ENCODE peak calls at places on chromosomes 13 and 19, in ten cellular contexts. One of them, this sample, is unnamed.

GRCh38 chr13:23656637-23657036 is 86.4 kb downstream of the TNFRSF19 start:
- DNase-seq in esophagus muscularis mucosa: no peak
- DNase-seq in stimulated activated CD4-positive, alpha-beta T cell treated with anti-CD3 and anti-CD28 coated beads, Interleukin-4, amount 100 ng/mL, for 48 hours: no peak
- DNase-seq in stimulated activated CD8-positive, alpha-beta memory T cell treated with anti-CD3 and anti-CD28 coated beads, Interleukin-4, amount 100 ng/mL, for 48 hours: no peak
- DNase-seq in HCT116: no peak
- DNase-seq in activated CD8-positive, alpha-beta T cell treated with anti-CD3 and anti-CD28 coated beads, Interleukin-2, amount 10 ng/mL, durations not matched to agents 7 days and 5 days: no peak
- DNase-seq in KBM-7: peak
- DNase-seq in dorsolateral prefrontal cortex: no peak
- DNase-seq in amniotic epithelial cell: no peak
- DNase-seq in cerebellar nuclear complex: no peak
- DNase-seq in this sample: no peak

GRCh38 chr19:52735734-52736133 is 890 bp upstream of the ZNF611 start:
- DNase-seq in esophagus muscularis mucosa: no peak
- DNase-seq in stimulated activated CD4-positive, alpha-beta T cell treated with anti-CD3 and anti-CD28 coated beads, Interleukin-4, amount 100 ng/mL, for 48 hours: no peak
- DNase-seq in stimulated activated CD8-positive, alpha-beta memory T cell treated with anti-CD3 and anti-CD28 coated beads, Interleukin-4, amount 100 ng/mL, for 48 hours: no peak
- DNase-seq in HCT116: no peak
- DNase-seq in activated CD8-positive, alpha-beta T cell treated with anti-CD3 and anti-CD28 coated beads, Interleukin-2, amount 10 ng/mL, durations not matched to agents 7 days and 5 days: peak
- DNase-seq in KBM-7: no peak
- DNase-seq in dorsolateral prefrontal cortex: peak
- DNase-seq in amniotic epithelial cell: peak
- DNase-seq in cerebellar nuclear complex: no peak
- DNase-seq in this sample: no peak

GRCh38 chr19:51354103-51354741 is 12.0 kb downstream of the ETFB start:
- DNase-seq in esophagus muscularis mucosa: no peak
- DNase-seq in stimulated activated CD4-positive, alpha-beta T cell treated with anti-CD3 and anti-CD28 coated beads, Interleukin-4, amount 100 ng/mL, for 48 hours: no peak
- DNase-seq in stimulated activated CD8-positive, alpha-beta memory T cell treated with anti-CD3 and anti-CD28 coated beads, Interleukin-4, amount 100 ng/mL, for 48 hours: no peak
- DNase-seq in HCT116: no peak
- DNase-seq in activated CD8-positive, alpha-beta T cell treated with anti-CD3 and anti-CD28 coated beads, Interleukin-2, amount 10 ng/mL, durations not matched to agents 7 days and 5 days: no peak
- DNase-seq in KBM-7: no peak
- DNase-seq in dorsolateral prefrontal cortex: no peak
- DNase-seq in amniotic epithelial cell: peak
- DNase-seq in cerebellar nuclear complex: no peak
- DNase-seq in this sample: no peak

GRCh38 chr19:4635763-4636135 is 3.6 kb upstream of the TNFAIP8L1 start:
- DNase-seq in esophagus muscularis mucosa: no peak
- DNase-seq in stimulated activated CD4-positive, alpha-beta T cell treated with anti-CD3 and anti-CD28 coated beads, Interleukin-4, amount 100 ng/mL, for 48 hours: no peak
- DNase-seq in stimulated activated CD8-positive, alpha-beta memory T cell treated with anti-CD3 and anti-CD28 coated beads, Interleukin-4, amount 100 ng/mL, for 48 hours: no peak
- DNase-seq in HCT116: no peak
- DNase-seq in activated CD8-positive, alpha-beta T cell treated with anti-CD3 and anti-CD28 coated beads, Interleukin-2, amount 10 ng/mL, durations not matched to agents 7 days and 5 days: no peak
- DNase-seq in KBM-7: no peak
- DNase-seq in dorsolateral prefrontal cortex: no peak
- DNase-seq in amniotic epithelial cell: no peak
- DNase-seq in cerebellar nuclear complex: no peak
- DNase-seq in this sample: no peak

GRCh38 chr19:4327252-4327876 is 11.3 kb downstream of the STAP2 start:
- DNase-seq in esophagus muscularis mucosa: no peak
- DNase-seq in stimulated activated CD4-positive, alpha-beta T cell treated with anti-CD3 and anti-CD28 coated beads, Interleukin-4, amount 100 ng/mL, for 48 hours: peak
- DNase-seq in stimulated activated CD8-positive, alpha-beta memory T cell treated with anti-CD3 and anti-CD28 coated beads, Interleukin-4, amount 100 ng/mL, for 48 hours: peak
- DNase-seq in HCT116: no peak
- DNase-seq in activated CD8-positive, alpha-beta T cell treated with anti-CD3 and anti-CD28 coated beads, Interleukin-2, amount 10 ng/mL, durations not matched to agents 7 days and 5 days: peak
- DNase-seq in KBM-7: no peak
- DNase-seq in dorsolateral prefrontal cortex: peak
- DNase-seq in amniotic epithelial cell: peak
- DNase-seq in cerebellar nuclear complex: no peak
- DNase-seq in this sample: no peak

GRCh38 chr13:75544681-75545333 is 4.8 kb upstream of the UCHL3 start:
- DNase-seq in esophagus muscularis mucosa: no peak
- DNase-seq in stimulated activated CD4-positive, alpha-beta T cell treated with anti-CD3 and anti-CD28 coated beads, Interleukin-4, amount 100 ng/mL, for 48 hours: no peak
- DNase-seq in stimulated activated CD8-positive, alpha-beta memory T cell treated with anti-CD3 and anti-CD28 coated beads, Interleukin-4, amount 100 ng/mL, for 48 hours: no peak
- DNase-seq in HCT116: no peak
- DNase-seq in activated CD8-positive, alpha-beta T cell treated with anti-CD3 and anti-CD28 coated beads, Interleukin-2, amount 10 ng/mL, durations not matched to agents 7 days and 5 days: no peak
- DNase-seq in KBM-7: no peak
- DNase-seq in dorsolateral prefrontal cortex: no peak
- DNase-seq in amniotic epithelial cell: peak
- DNase-seq in cerebellar nuclear complex: no peak
- DNase-seq in this sample: no peak

GRCh38 chr13:108083056-108083455 is 132.3 kb downstream of the LIG4 start:
- DNase-seq in esophagus muscularis mucosa: no peak
- DNase-seq in stimulated activated CD4-positive, alpha-beta T cell treated with anti-CD3 and anti-CD28 coated beads, Interleukin-4, amount 100 ng/mL, for 48 hours: no peak
- DNase-seq in stimulated activated CD8-positive, alpha-beta memory T cell treated with anti-CD3 and anti-CD28 coated beads, Interleukin-4, amount 100 ng/mL, for 48 hours: no peak
- DNase-seq in HCT116: no peak
- DNase-seq in activated CD8-positive, alpha-beta T cell treated with anti-CD3 and anti-CD28 coated beads, Interleukin-2, amount 10 ng/mL, durations not matched to agents 7 days and 5 days: no peak
- DNase-seq in KBM-7: no peak
- DNase-seq in dorsolateral prefrontal cortex: no peak
- DNase-seq in amniotic epithelial cell: no peak
- DNase-seq in cerebellar nuclear complex: no peak
- DNase-seq in this sample: no peak

GRCh38 chr13:30376426-30377311 is 45.6 kb upstream of the UBE2L5 start:
- DNase-seq in esophagus muscularis mucosa: no peak
- DNase-seq in stimulated activated CD4-positive, alpha-beta T cell treated with anti-CD3 and anti-CD28 coated beads, Interleukin-4, amount 100 ng/mL, for 48 hours: peak
- DNase-seq in stimulated activated CD8-positive, alpha-beta memory T cell treated with anti-CD3 and anti-CD28 coated beads, Interleukin-4, amount 100 ng/mL, for 48 hours: peak
- DNase-seq in HCT116: no peak
- DNase-seq in activated CD8-positive, alpha-beta T cell treated with anti-CD3 and anti-CD28 coated beads, Interleukin-2, amount 10 ng/mL, durations not matched to agents 7 days and 5 days: peak
- DNase-seq in KBM-7: peak
- DNase-seq in dorsolateral prefrontal cortex: no peak
- DNase-seq in amniotic epithelial cell: no peak
- DNase-seq in cerebellar nuclear complex: no peak
- DNase-seq in this sample: no peak

GRCh38 chr13:24127116-24127631 is 33.3 kb upstream of the SPATA13 start:
- DNase-seq in esophagus muscularis mucosa: no peak
- DNase-seq in stimulated activated CD4-positive, alpha-beta T cell treated with anti-CD3 and anti-CD28 coated beads, Interleukin-4, amount 100 ng/mL, for 48 hours: peak
- DNase-seq in stimulated activated CD8-positive, alpha-beta memory T cell treated with anti-CD3 and anti-CD28 coated beads, Interleukin-4, amount 100 ng/mL, for 48 hours: peak
- DNase-seq in HCT116: no peak
- DNase-seq in activated CD8-positive, alpha-beta T cell treated with anti-CD3 and anti-CD28 coated beads, Interleukin-2, amount 10 ng/mL, durations not matched to agents 7 days and 5 days: peak
- DNase-seq in KBM-7: no peak
- DNase-seq in dorsolateral prefrontal cortex: no peak
- DNase-seq in amniotic epithelial cell: peak
- DNase-seq in cerebellar nuclear complex: no peak
- DNase-seq in this sample: no peak

GRCh38 chr19:52646571-52647222 is 8.5 kb upstream of the ZNF83 start:
- DNase-seq in esophagus muscularis mucosa: no peak
- DNase-seq in stimulated activated CD4-positive, alpha-beta T cell treated with anti-CD3 and anti-CD28 coated beads, Interleukin-4, amount 100 ng/mL, for 48 hours: no peak
- DNase-seq in stimulated activated CD8-positive, alpha-beta memory T cell treated with anti-CD3 and anti-CD28 coated beads, Interleukin-4, amount 100 ng/mL, for 48 hours: no peak
- DNase-seq in HCT116: no peak
- DNase-seq in activated CD8-positive, alpha-beta T cell treated with anti-CD3 and anti-CD28 coated beads, Interleukin-2, amount 10 ng/mL, durations not matched to agents 7 days and 5 days: no peak
- DNase-seq in KBM-7: peak
- DNase-seq in dorsolateral prefrontal cortex: no peak
- DNase-seq in amniotic epithelial cell: peak
- DNase-seq in cerebellar nuclear complex: no peak
- DNase-seq in this sample: no peak

GRCh38 chr19:47209323-47210179 is 21.4 kb downstream of the BBC3 start:
- DNase-seq in esophagus muscularis mucosa: no peak
- DNase-seq in stimulated activated CD4-positive, alpha-beta T cell treated with anti-CD3 and anti-CD28 coated beads, Interleukin-4, amount 100 ng/mL, for 48 hours: no peak
- DNase-seq in stimulated activated CD8-positive, alpha-beta memory T cell treated with anti-CD3 and anti-CD28 coated beads, Interleukin-4, amount 100 ng/mL, for 48 hours: no peak
- DNase-seq in HCT116: no peak
- DNase-seq in activated CD8-positive, alpha-beta T cell treated with anti-CD3 and anti-CD28 coated beads, Interleukin-2, amount 10 ng/mL, durations not matched to agents 7 days and 5 days: no peak
- DNase-seq in KBM-7: no peak
- DNase-seq in dorsolateral prefrontal cortex: no peak
- DNase-seq in amniotic epithelial cell: no peak
- DNase-seq in cerebellar nuclear complex: no peak
- DNase-seq in this sample: no peak

GRCh38 chr13:44768775-44769578 is 192.8 kb upstream of the TSC22D1 start:
- DNase-seq in esophagus muscularis mucosa: no peak
- DNase-seq in stimulated activated CD4-positive, alpha-beta T cell treated with anti-CD3 and anti-CD28 coated beads, Interleukin-4, amount 100 ng/mL, for 48 hours: peak
- DNase-seq in stimulated activated CD8-positive, alpha-beta memory T cell treated with anti-CD3 and anti-CD28 coated beads, Interleukin-4, amount 100 ng/mL, for 48 hours: peak
- DNase-seq in HCT116: no peak
- DNase-seq in activated CD8-positive, alpha-beta T cell treated with anti-CD3 and anti-CD28 coated beads, Interleukin-2, amount 10 ng/mL, durations not matched to agents 7 days and 5 days: no peak
- DNase-seq in KBM-7: peak
- DNase-seq in dorsolateral prefrontal cortex: no peak
- DNase-seq in amniotic epithelial cell: no peak
- DNase-seq in cerebellar nuclear complex: no peak
- DNase-seq in this sample: no peak

GRCh38 chr19:3983936-3984583 is 1.2 kb downstream of the EEF2 start:
- DNase-seq in esophagus muscularis mucosa: no peak
- DNase-seq in stimulated activated CD4-positive, alpha-beta T cell treated with anti-CD3 and anti-CD28 coated beads, Interleukin-4, amount 100 ng/mL, for 48 hours: no peak
- DNase-seq in stimulated activated CD8-positive, alpha-beta memory T cell treated with anti-CD3 and anti-CD28 coated beads, Interleukin-4, amount 100 ng/mL, for 48 hours: peak
- DNase-seq in HCT116: no peak
- DNase-seq in activated CD8-positive, alpha-beta T cell treated with anti-CD3 and anti-CD28 coated beads, Interleukin-2, amount 10 ng/mL, durations not matched to agents 7 days and 5 days: peak
- DNase-seq in KBM-7: no peak
- DNase-seq in dorsolateral prefrontal cortex: no peak
- DNase-seq in amniotic epithelial cell: peak
- DNase-seq in cerebellar nuclear complex: no peak
- DNase-seq in this sample: no peak

GRCh38 chr19:42048992-42049391 is 21.0 kb downstream of the GRIK5 start:
- DNase-seq in esophagus muscularis mucosa: no peak
- DNase-seq in stimulated activated CD4-positive, alpha-beta T cell treated with anti-CD3 and anti-CD28 coated beads, Interleukin-4, amount 100 ng/mL, for 48 hours: no peak
- DNase-seq in stimulated activated CD8-positive, alpha-beta memory T cell treated with anti-CD3 and anti-CD28 coated beads, Interleukin-4, amount 100 ng/mL, for 48 hours: no peak
- DNase-seq in HCT116: no peak
- DNase-seq in activated CD8-positive, alpha-beta T cell treated with anti-CD3 and anti-CD28 coated beads, Interleukin-2, amount 10 ng/mL, durations not matched to agents 7 days and 5 days: peak
- DNase-seq in KBM-7: no peak
- DNase-seq in dorsolateral prefrontal cortex: no peak
- DNase-seq in amniotic epithelial cell: no peak
- DNase-seq in cerebellar nuclear complex: no peak
- DNase-seq in this sample: no peak

GRCh38 chr19:14530005-14530348 is 583 bp downstream of the TECR start:
- DNase-seq in esophagus muscularis mucosa: no peak
- DNase-seq in stimulated activated CD4-positive, alpha-beta T cell treated with anti-CD3 and anti-CD28 coated beads, Interleukin-4, amount 100 ng/mL, for 48 hours: no peak
- DNase-seq in stimulated activated CD8-positive, alpha-beta memory T cell treated with anti-CD3 and anti-CD28 coated beads, Interleukin-4, amount 100 ng/mL, for 48 hours: no peak
- DNase-seq in HCT116: no peak
- DNase-seq in activated CD8-positive, alpha-beta T cell treated with anti-CD3 and anti-CD28 coated beads, Interleukin-2, amount 10 ng/mL, durations not matched to agents 7 days and 5 days: no peak
- DNase-seq in KBM-7: no peak
- DNase-seq in dorsolateral prefrontal cortex: peak
- DNase-seq in amniotic epithelial cell: no peak
- DNase-seq in cerebellar nuclear complex: no peak
- DNase-seq in this sample: no peak

GRCh38 chr19:58350001-58350801 is 3.1 kb downstream of the A1BG start:
- DNase-seq in esophagus muscularis mucosa: no peak
- DNase-seq in stimulated activated CD4-positive, alpha-beta T cell treated with anti-CD3 and anti-CD28 coated beads, Interleukin-4, amount 100 ng/mL, for 48 hours: no peak
- DNase-seq in stimulated activated CD8-positive, alpha-beta memory T cell treated with anti-CD3 and anti-CD28 coated beads, Interleukin-4, amount 100 ng/mL, for 48 hours: no peak
- DNase-seq in HCT116: no peak
- DNase-seq in activated CD8-positive, alpha-beta T cell treated with anti-CD3 and anti-CD28 coated beads, Interleukin-2, amount 10 ng/mL, durations not matched to agents 7 days and 5 days: no peak
- DNase-seq in KBM-7: no peak
- DNase-seq in dorsolateral prefrontal cortex: peak
- DNase-seq in amniotic epithelial cell: peak
- DNase-seq in cerebellar nuclear complex: no peak
- DNase-seq in this sample: no peak

This sample was measured in NCI-H460.